ENCODE peak calls at places on chromosomes 3 and 15, in ten cellular contexts. P, T, B, L, K, A, O, C, J and Z are unnamed samples.

GRCh38 chr3:195753609-195754008 is 32.8 kb downstream of the MUC20 start:
- DNase-seq in K (no peak), T (no peak), C (no peak), O (no peak), P (no peak), J (no peak), A (no peak), L (no peak), B (no peak), Z (peak; percentile 18)

GRCh38 chr3:177703788-177704187 is 506.5 kb upstream of the TBL1XR1 start:
- DNase-seq in L (no peak), C (no peak), J (no peak), K (peak; percentile 41), O (no peak), B (no peak), T (peak; percentile 12), A (no peak), P (no peak), Z (no peak)

GRCh38 chr3:196060834-196061233 is 21.1 kb downstream of the TFRC start:
- DNase-seq in K (no peak), C (no peak), P (no peak), O (no peak), L (no peak), A (no peak), B (no peak), J (no peak), T (no peak), Z (no peak)

GRCh38 chr3:7144696-7145308 is 283.9 kb downstream of the GRM7 start:
- DNase-seq in O (no peak), J (no peak), T (no peak), B (no peak), A (no peak), K (peak; percentile 2), C (no peak), L (no peak), P (peak; percentile 45), Z (no peak)

GRCh38 chr3:194132465-194133358 is 3.2 kb upstream of the HES1 start:
- DNase-seq in T (no peak), B (no peak), O (peak; percentile 46), L (no peak), A (no peak), J (no peak), C (no peak), P (no peak), K (peak; percentile 47), Z (no peak)

GRCh38 chr3:46098319-46098761 is 71.1 kb upstream of the XCR1 start:
- DNase-seq in P (peak; percentile 93), K (peak; percentile 87), A (peak; percentile 74), B (no peak), O (peak; percentile 84), L (peak; percentile 8), T (peak; percentile 61), J (peak; percentile 42), C (peak; percentile 41), Z (peak; percentile 81)

GRCh38 chr3:114899186-114899931 is 247.7 kb downstream of the ZBTB20 start:
- DNase-seq in L (no peak), T (no peak), O (no peak), J (no peak), B (peak; percentile 92), P (no peak), A (no peak), K (no peak), C (peak; percentile 13), Z (no peak)

GRCh38 chr3:120678331-120678845 is 3.7 kb downstream of the HGD start:
- DNase-seq in O (no peak), A (no peak), J (no peak), B (no peak), T (peak; percentile 48), C (peak; percentile 70), K (peak; percentile 79), P (peak; percentile 89), L (no peak), Z (no peak)

GRCh38 chr3:105827959-105828358 is 40.9 kb downstream of the CBLB start:
- DNase-seq in K (peak; percentile 90), A (no peak), J (no peak), T (peak; percentile 55), O (peak; percentile 63), B (no peak), C (peak; percentile 26), L (no peak), P (peak; percentile 45), Z (no peak)

GRCh38 chr15:69421498-69421897 is 7.3 kb downstream of the KIF23 start:
- DNase-seq in T (peak; percentile 37), A (no peak), O (no peak), C (no peak), J (no peak), B (no peak), P (no peak), L (no peak), K (peak; percentile 41), Z (no peak)

GRCh38 chr3:171791695-171792082 is 18.6 kb downstream of the PLD1 start:
- DNase-seq in L (no peak), J (no peak), C (no peak), T (peak; percentile 27), P (no peak), A (no peak), B (peak; percentile 17), K (peak; percentile 19), O (no peak), Z (no peak)

GRCh38 chr3:12891985-12892839 is 50.8 kb upstream of the RPL32 start:
- DNase-seq in T (peak; percentile 76), A (peak; percentile 73), L (peak; percentile 40), B (peak; percentile 22), C (peak; percentile 35), J (peak; percentile 48), O (no peak), K (peak; percentile 81), P (peak; percentile 83), Z (peak; percentile 48)

GRCh38 chr15:28112101-28112760 is 13.1 kb upstream of the OCA2 start:
- DNase-seq in T (no peak), B (no peak), P (no peak), J (no peak), A (no peak), C (no peak), L (no peak), O (peak; percentile 52), K (no peak), Z (no peak)

GRCh38 chr15:34259557-34259956 is 34.7 kb downstream of the EMC4 start:
- DNase-seq in B (no peak), J (no peak), C (no peak), O (no peak), A (no peak), T (no peak), P (no peak), L (no peak), K (no peak), Z (no peak)

GRCh38 chr3:133209871-133210550 is 171.8 kb downstream of the TMEM108 start:
- DNase-seq in C (no peak), O (no peak), K (peak; percentile 15), L (no peak), B (no peak), J (no peak), A (no peak), T (no peak), P (peak; percentile 83), Z (no peak)

GRCh38 chr3:99674086-99674789 is 35.8 kb downstream of the COL8A1 start:
- DNase-seq in B (no peak), P (no peak), T (no peak), A (no peak), C (no peak), K (peak; percentile 34), J (no peak), L (no peak), O (no peak), Z (no peak)

GRCh38 chr15:24919446-24919845 is 35.3 kb upstream of the SNRPN start:
- DNase-seq in B (no peak), J (no peak), A (no peak), T (no peak), O (no peak), K (no peak), L (no peak), C (no peak), P (no peak), Z (no peak)

GRCh38 chr3:170506556-170506955 is 79.3 kb downstream of the SLC7A14 start:
- DNase-seq in A (no peak), P (no peak), O (no peak), K (peak; percentile 68), C (no peak), L (no peak), T (peak; percentile 41), J (no peak), B (no peak), Z (no peak)

GRCh38 chr15:79853492-79854328 is 43.1 kb downstream of the MTHFS start:
- DNase-seq in T (peak; percentile 80), C (peak; percentile 60), P (peak; percentile 65), A (peak; percentile 83), L (peak; percentile 42), O (peak; percentile 65), B (peak; percentile 58), J (peak; percentile 68), K (peak; percentile 89), Z (no peak)

GRCh38 chr3:42501321-42501680 is 1.1 kb upstream of the VIPR1 start:
- DNase-seq in O (no peak), J (no peak), L (peak; percentile 16), C (peak; percentile 10), P (peak; percentile 55), K (no peak), T (no peak), A (peak; percentile 65), B (no peak), Z (no peak)

GRCh38 chr3:25652921-25653320 is 11.8 kb downstream of the TOP2B start:
- DNase-seq in A (no peak), J (no peak), O (no peak), K (peak; percentile 29), P (no peak), C (no peak), L (no peak), T (peak; percentile 4), B (no peak), Z (no peak)

GRCh38 chr15:31324739-31325431 is 1.8 kb upstream of the KLF13 start:
- DNase-seq in A (no peak), K (no peak), P (no peak), O (no peak), T (no peak), B (no peak), J (no peak), L (no peak), C (no peak), Z (no peak)

GRCh38 chr3:107432646-107433045 is 55.4 kb downstream of the CCDC54 start:
- DNase-seq in A (no peak), T (no peak), J (no peak), C (no peak), P (no peak), O (no peak), K (peak; percentile 11), L (no peak), B (no peak), Z (no peak)

GRCh38 chr3:63863150-63864007 is at the start of the genes ATXN7 and THOC7:
- DNase-seq in A (peak; percentile 90), L (peak; percentile 61), C (peak; percentile 77), B (peak; percentile 11), K (peak; percentile 88), T (peak; percentile 78), P (peak; percentile 21), J (peak; percentile 63), O (peak; percentile 83), Z (peak; percentile 88)

GRCh38 chr15:66580643-66581042 is 14.8 kb upstream of the LCTL start:
- DNase-seq in O (no peak), C (no peak), K (peak; percentile 64), L (no peak), P (peak; percentile 37), T (peak; percentile 42), B (no peak), J (no peak), A (no peak), Z (peak; percentile 77)

GRCh38 chr3:150636258-150636657 is 33.1 kb downstream of the SELENOT start:
- DNase-seq in K (no peak), O (no peak), A (no peak), B (no peak), C (no peak), T (no peak), P (no peak), J (no peak), L (no peak), Z (no peak)